ENCODE peak calls at places on chromosomes 11 and 22, in five cellular contexts. One of them, this sample, is unnamed.

GRCh38 chr22:49136041-49136815 is 691.4 kb downstream of the BRD1 start:
- DNase-seq in PC-9: no peak
- DNase-seq in T-cell: no peak
- DNase-seq in RWPE1: no peak
- DNase-seq in fibroblast of lung: no peak
- DNase-seq in this sample: no peak

GRCh38 chr22:37417264-37417663 is 10.0 kb downstream of the ELFN2 start:
- DNase-seq in PC-9: no peak
- DNase-seq in T-cell: no peak
- DNase-seq in RWPE1: no peak
- DNase-seq in fibroblast of lung: no peak
- DNase-seq in this sample: no peak

GRCh38 chr11:117584056-117584830 is 212.8 kb downstream of the DSCAML1 start:
- DNase-seq in PC-9: no peak
- DNase-seq in T-cell: no peak
- DNase-seq in RWPE1: peak
- DNase-seq in fibroblast of lung: no peak
- DNase-seq in this sample: no peak

GRCh38 chr11:2708151-2708581 is 8.4 kb upstream of the KCNQ1OT1 start:
- DNase-seq in PC-9: no peak
- DNase-seq in T-cell: no peak
- DNase-seq in RWPE1: no peak
- DNase-seq in fibroblast of lung: no peak
- DNase-seq in this sample: no peak

GRCh38 chr11:83957038-83957900 is 671.1 kb upstream of the CCDC90B start:
- DNase-seq in PC-9: no peak
- DNase-seq in T-cell: no peak
- DNase-seq in RWPE1: no peak
- DNase-seq in fibroblast of lung: no peak
- DNase-seq in this sample: no peak

GRCh38 chr11:22049276-22049675 is 143.6 kb upstream of the ANO5 start:
- DNase-seq in PC-9: no peak
- DNase-seq in T-cell: no peak
- DNase-seq in RWPE1: no peak
- DNase-seq in fibroblast of lung: no peak
- DNase-seq in this sample: no peak

GRCh38 chr11:75801362-75802021 is 13.5 kb upstream of the UVRAG start:
- DNase-seq in PC-9: no peak
- DNase-seq in T-cell: no peak
- DNase-seq in RWPE1: no peak
- DNase-seq in fibroblast of lung: no peak
- DNase-seq in this sample: no peak

GRCh38 chr22:17869285-17870096 is 95.2 kb upstream of the BID start:
- DNase-seq in PC-9: no peak
- DNase-seq in T-cell: no peak
- DNase-seq in RWPE1: no peak
- DNase-seq in fibroblast of lung: no peak
- DNase-seq in this sample: no peak

GRCh38 chr11:73539506-73540084 is 58.3 kb downstream of the FAM168A start:
- DNase-seq in PC-9: no peak
- DNase-seq in T-cell: no peak
- DNase-seq in RWPE1: no peak
- DNase-seq in fibroblast of lung: no peak
- DNase-seq in this sample: no peak

GRCh38 chr22:45285431-45286058 is 796 bp downstream of the UPK3A start:
- DNase-seq in PC-9: no peak
- DNase-seq in T-cell: no peak
- DNase-seq in RWPE1: no peak
- DNase-seq in fibroblast of lung: no peak
- DNase-seq in this sample: no peak

GRCh38 chr11:108324587-108324986 is 101.7 kb downstream of the ATM start:
- DNase-seq in PC-9: no peak
- DNase-seq in T-cell: no peak
- DNase-seq in RWPE1: no peak
- DNase-seq in fibroblast of lung: peak
- DNase-seq in this sample: no peak